ENCODE peak calls at places on chromosomes 6 and 20, in eight cellular contexts. F is PC-3, Y is endothelial cell of umbilical vein, Q is endodermal cell, S is GM23248, K is IMR-90, X is adipocyte, T is keratinocyte. O is an unnamed sample.

GRCh38 chr6:43277643-43278523 is 20.2 kb upstream of the SLC22A7 start:
- DNase-seq in F (no peak), X (no peak), K (peak; percentile 10), Q (no peak), Y (no peak), T (no peak), S (no peak), O (no peak)

GRCh38 chr20:57124800-57125399 is 141.5 kb downstream of the BMP7 start:
- DNase-seq in S (no peak), X (no peak), Y (no peak), Q (peak; percentile 61), K (no peak), T (no peak), F (peak; percentile 25), O (no peak)

GRCh38 chr6:35069262-35069661 is 71.9 kb downstream of the TCP11 start:
- DNase-seq in Y (no peak), T (no peak), F (no peak), K (no peak), X (no peak), Q (no peak), S (no peak), O (no peak)

GRCh38 chr6:21898107-21898796 is 304.7 kb downstream of the SOX4 start:
- DNase-seq in T (no peak), S (no peak), X (no peak), K (peak; percentile 87), Y (no peak), Q (no peak), F (peak; percentile 68), O (no peak)

GRCh38 chr6:70176853-70177550 is 125.9 kb downstream of the COL9A1 start:
- DNase-seq in T (no peak), S (no peak), K (no peak), Y (no peak), F (no peak), X (no peak), Q (no peak), O (no peak)

GRCh38 chr6:113719056-113719455 is 138.1 kb upstream of the MARCKS start:
- DNase-seq in X (peak; percentile 18), S (peak; percentile 37), F (peak; percentile 45), K (peak; percentile 26), Y (no peak), Q (no peak), T (no peak), O (no peak)

GRCh38 chr6:15410126-15410391 is 164.2 kb downstream of the JARID2 start:
- DNase-seq in K (no peak), F (no peak), X (no peak), Y (no peak), Q (no peak), T (no peak), S (no peak), O (no peak)

GRCh38 chr6:170295519-170296422 is 4.9 kb upstream of the DLL1 start:
- DNase-seq in Y (peak; percentile 21), X (peak; percentile 57), S (peak; percentile 59), T (no peak), F (peak; percentile 32), Q (peak; percentile 94), K (no peak), O (no peak)

GRCh38 chr6:166598441-166599138 is 12.1 kb upstream of the RAMACL start:
- DNase-seq in Y (peak; percentile 98), F (no peak), Q (peak; percentile 29), K (peak; percentile 97), T (no peak), X (peak; percentile 95), S (peak; percentile 98), O (no peak)

GRCh38 chr6:41546866-41547798 is 951 bp downstream of the FOXP4 start:
- DNase-seq in S (peak; percentile 83), T (no peak), Y (peak; percentile 31), K (peak; percentile 30), Q (peak; percentile 84), F (peak; percentile 33), X (peak; percentile 72), O (no peak)

GRCh38 chr6:17633465-17634188 is 33.5 kb downstream of the FAM8A1 start:
- DNase-seq in F (no peak), S (no peak), X (no peak), Q (no peak), T (no peak), Y (no peak), K (no peak), O (no peak)

GRCh38 chr6:155273438-155273837 is 9.6 kb downstream of the CLDN20 start:
- DNase-seq in S (peak; percentile 37), K (peak; percentile 93), F (no peak), Y (peak; percentile 88), Q (peak; percentile 75), X (peak; percentile 44), T (no peak), O (no peak)

GRCh38 chr6:100719883-100720682 is 161.0 kb downstream of the ASCC3 start:
- DNase-seq in S (peak; percentile 48), F (peak; percentile 40), Y (peak; percentile 76), Q (no peak), T (no peak), X (peak; percentile 52), K (peak; percentile 41), O (peak; percentile 32)

GRCh38 chr20:51563597-51564332 is 21.2 kb upstream of the NFATC2 start:
- DNase-seq in X (peak; percentile 84), F (peak; percentile 90), K (peak; percentile 86), T (no peak), Y (peak; percentile 94), S (peak; percentile 90), Q (peak; percentile 88), O (no peak)

GRCh38 chr6:134317471-134318131 is at the start of gene SGK1:
- DNase-seq in T (no peak), K (peak; percentile 49), Y (peak; percentile 29), X (peak; percentile 67), Q (peak; percentile 84), S (peak; percentile 57), F (peak; percentile 17), O (no peak)

GRCh38 chr20:9835302-9835701 is 3.6 kb downstream of the PAK5 start:
- DNase-seq in S (no peak), K (no peak), F (no peak), Q (no peak), Y (no peak), X (no peak), T (no peak), O (no peak)

GRCh38 chr6:149033454-149034241 is 283.9 kb upstream of the TAB2 start:
- DNase-seq in S (no peak), X (no peak), T (no peak), F (no peak), K (no peak), Q (no peak), Y (no peak), O (no peak)

GRCh38 chr6:144343736-144344428 is 58.7 kb downstream of the UTRN start:
- DNase-seq in F (no peak), Y (peak; percentile 88), X (no peak), Q (no peak), S (no peak), T (no peak), K (no peak), O (no peak)

GRCh38 chr6:123551939-123552707 is 84.6 kb downstream of the TRDN start:
- DNase-seq in F (no peak), K (no peak), S (no peak), T (no peak), Y (peak; percentile 88), X (no peak), Q (no peak), O (no peak)

GRCh38 chr6:31173406-31173805 is 2.9 kb upstream of the POU5F1 start:
- DNase-seq in Q (no peak), F (no peak), T (no peak), Y (no peak), X (no peak), S (no peak), K (no peak), O (no peak)
- H3K9ac ChIP-seq in Q (no peak overlapping the region), F (no peak overlapping the region), T (no peak overlapping the region), Y (no peak overlapping the region), X (no peak overlapping the region), S (no peak overlapping the region), K (no peak overlapping the region), O (no peak overlapping the region)

GRCh38 chr20:32163951-32164350 is 43.6 kb downstream of the PLAGL2 start:
- DNase-seq in K (no peak), Y (no peak), X (no peak), S (no peak), T (no peak), Q (no peak), F (no peak), O (no peak)
- H3K9ac ChIP-seq in K (no peak overlapping the region), Y (no peak overlapping the region), X (no peak overlapping the region), S (no peak overlapping the region), T (no peak overlapping the region), Q (no peak overlapping the region), F (no peak overlapping the region), O (no peak overlapping the region)

GRCh38 chr6:20564777-20565176 is 30.5 kb downstream of the CDKAL1 start:
- DNase-seq in S (no peak), Q (no peak), T (no peak), X (no peak), Y (peak; percentile 65), K (peak; percentile 6), F (no peak), O (peak; percentile 57)

GRCh38 chr6:20554817-20555216 is 20.6 kb downstream of the CDKAL1 start:
- DNase-seq in F (no peak), K (no peak), T (no peak), Y (no peak), S (no peak), Q (no peak), X (no peak), O (no peak)

GRCh38 chr6:20564269-20564668 is 30.0 kb downstream of the CDKAL1 start:
- DNase-seq in S (peak; percentile 33), T (no peak), Y (peak; percentile 59), F (peak; percentile 67), Q (no peak), K (peak; percentile 27), X (peak; percentile 62), O (peak; percentile 57)

GRCh38 chr6:20563377-20563776 is 29.1 kb downstream of the CDKAL1 start:
- DNase-seq in K (no peak), Y (no peak), S (no peak), X (no peak), T (no peak), F (no peak), Q (no peak), O (no peak)

GRCh38 chr6:20559924-20560551 is 25.8 kb downstream of the CDKAL1 start:
- DNase-seq in T (no peak), Q (no peak), X (peak; percentile 61), F (no peak), S (peak; percentile 30), K (no peak), Y (no peak), O (no peak)
- H3K9ac ChIP-seq in T (no peak overlapping the region), Q (no peak overlapping the region), X (peak overlapping the region; percentile 50), F (no peak overlapping the region), S (no peak overlapping the region), K (no peak overlapping the region), Y (no peak overlapping the region), O (peak overlapping the region; percentile 34)

DNA sequence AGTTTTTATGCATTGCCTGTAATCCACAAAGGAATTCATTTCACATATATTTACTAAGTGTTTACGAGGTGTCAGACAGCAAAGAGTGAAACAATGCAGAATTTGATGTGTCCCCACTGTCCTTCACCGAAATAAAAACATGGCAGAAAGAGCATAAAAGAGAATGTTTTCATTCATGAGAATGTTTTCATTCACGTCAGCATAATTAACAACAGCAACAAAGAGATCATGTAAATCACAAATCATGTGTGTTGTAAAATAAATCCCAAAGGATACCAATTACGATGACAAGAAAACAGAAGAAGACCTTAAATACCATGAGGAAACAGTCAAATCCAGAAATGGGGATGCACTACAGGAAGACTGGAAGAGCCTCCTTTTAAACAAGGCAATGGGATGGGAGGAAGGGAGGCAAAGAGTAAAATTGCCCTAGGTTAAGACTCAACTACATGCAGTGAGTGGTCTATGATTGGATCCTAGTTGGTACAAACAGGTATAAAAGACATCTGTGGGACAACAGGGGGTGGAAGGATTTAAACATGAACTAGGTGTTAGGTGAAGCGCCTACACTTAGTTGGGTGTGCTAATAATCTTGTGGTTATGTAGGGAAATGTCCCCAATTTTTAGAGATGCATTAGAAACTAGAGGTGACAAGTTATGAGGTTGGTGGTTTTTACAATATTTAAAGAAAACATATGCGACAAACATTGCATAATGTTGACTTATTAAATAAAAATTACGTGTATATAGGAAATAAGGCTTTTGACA is 1.5 kb downstream of the ZSCAN31 start:
- DNase-seq in F (no peak), Y (no peak), X (no peak), Q (no peak), K (no peak), T (no peak), S (no peak), O (no peak)
- H3K9ac ChIP-seq in F (no peak overlapping the region), Y (no peak overlapping the region), X (no peak overlapping the region), Q (peak overlapping the region; percentile 97), K (no peak overlapping the region), T (no peak overlapping the region), S (no peak overlapping the region), O (no peak overlapping the region)